ENCODE peak calls at places on chromosome X, in seven cellular contexts. R is iPS DF 6.9, Q is breast epithelium, E is HepG2, K is heart right ventricle, S is prostate gland, P is substantia nigra. I is an unnamed sample.

GRCh38 chrX:9955506-9955905 is 11.7 kb upstream of the CLDN34 start:
- DNase-seq in R (no peak), Q (no peak), E (no peak), K (no peak), S (no peak), P (no peak), I (no peak)

GRCh38 chrX:110568396-110568795 is 209.7 kb downstream of the RTL9 start:
- DNase-seq in R (no peak), Q (no peak), E (no peak), K (no peak), S (no peak), P (no peak), I (no peak)

GRCh38 chrX:129934461-129934860 is 28.5 kb downstream of the UTP14A start:
- DNase-seq in R (no peak), Q (no peak), E (no peak), K (no peak), S (no peak), P (peak), I (no peak)

GRCh38 chrX:2376166-2376565 is 124.6 kb downstream of the DHRSX start:
- DNase-seq in R (no peak), Q (no peak), E (no peak), K (no peak), S (no peak), P (no peak), I (no peak)

GRCh38 chrX:123881330-123881729 is 21.5 kb downstream of the XIAP start:
- DNase-seq in R (no peak), Q (no peak), E (no peak), K (no peak), S (no peak), P (no peak), I (no peak)

GRCh38 chrX:30982467-30982866 is 89.4 kb downstream of the FTHL17 start:
- DNase-seq in R (no peak), Q (no peak), E (no peak), K (no peak), S (no peak), P (no peak), I (no peak)

GRCh38 chrX:20248592-20249192 is 18.0 kb downstream of the RPS6KA3 start:
- DNase-seq in R (no peak), Q (no peak), E (no peak), K (no peak), S (no peak), P (no peak), I (no peak)

GRCh38 chrX:72114306-72114705 is 17.4 kb downstream of the RTL5 start:
- DNase-seq in R (no peak), Q (no peak), E (no peak), K (no peak), S (no peak), P (no peak), I (no peak)

GRCh38 chrX:38494239-38494823 is 67.0 kb upstream of the TSPAN7 start:
- DNase-seq in R (no peak), Q (no peak), E (no peak), K (no peak), S (no peak), P (no peak), I (no peak)

GRCh38 chrX:40646489-40647306 is 663 bp downstream of the CXorf38 start:
- DNase-seq in R (no peak), Q (peak), E (no peak), K (peak), S (peak), P (peak), I (no peak)

DNA sequence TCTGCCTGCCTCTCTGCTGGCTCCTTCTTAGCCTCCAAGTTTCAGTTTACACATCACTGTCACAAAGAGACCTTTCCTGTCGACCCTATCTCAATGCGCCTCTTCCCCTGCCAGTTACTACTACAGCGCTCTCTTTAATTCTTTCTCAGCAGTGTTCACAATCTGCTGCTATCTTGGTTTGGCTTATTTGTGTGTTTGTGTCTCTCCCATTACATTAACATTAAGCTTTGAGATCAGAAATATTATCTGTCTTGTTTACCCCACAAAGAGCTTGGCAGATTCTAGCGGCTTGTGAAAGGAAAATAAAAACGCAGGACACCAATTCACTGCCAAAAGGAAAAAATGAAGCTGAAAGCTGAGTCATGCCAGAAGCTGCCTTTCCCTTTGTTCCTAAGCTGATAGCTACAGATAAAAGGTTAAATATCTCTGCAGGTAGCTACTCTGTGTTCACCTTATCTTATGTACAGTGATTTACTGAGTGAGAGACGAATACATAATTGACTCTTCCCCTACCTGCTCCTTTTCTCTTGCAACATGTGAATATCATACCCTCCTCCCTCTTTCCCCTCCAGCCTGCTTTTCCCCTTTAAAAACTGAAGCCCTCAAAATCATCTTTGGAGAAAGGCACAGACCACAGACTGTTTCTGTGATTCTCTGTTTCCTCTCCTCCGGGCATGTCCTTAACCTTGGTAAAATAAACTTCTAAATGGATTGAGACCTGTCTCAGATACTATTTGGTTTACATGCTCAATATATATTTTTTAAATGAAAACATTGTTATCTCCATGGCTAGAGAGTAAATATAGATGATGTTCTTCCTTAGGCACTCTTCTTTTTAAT is 19.3 kb upstream of the SLC9A7 start:
- DNase-seq in R (no peak), Q (no peak), E (peak), K (no peak), S (no peak), P (no peak), I (no peak)
- H3K27ac ChIP-seq in R (no peak), Q (no peak), E (no peak), K (no peak), S (peak), P (no peak), I (no peak)

DNA sequence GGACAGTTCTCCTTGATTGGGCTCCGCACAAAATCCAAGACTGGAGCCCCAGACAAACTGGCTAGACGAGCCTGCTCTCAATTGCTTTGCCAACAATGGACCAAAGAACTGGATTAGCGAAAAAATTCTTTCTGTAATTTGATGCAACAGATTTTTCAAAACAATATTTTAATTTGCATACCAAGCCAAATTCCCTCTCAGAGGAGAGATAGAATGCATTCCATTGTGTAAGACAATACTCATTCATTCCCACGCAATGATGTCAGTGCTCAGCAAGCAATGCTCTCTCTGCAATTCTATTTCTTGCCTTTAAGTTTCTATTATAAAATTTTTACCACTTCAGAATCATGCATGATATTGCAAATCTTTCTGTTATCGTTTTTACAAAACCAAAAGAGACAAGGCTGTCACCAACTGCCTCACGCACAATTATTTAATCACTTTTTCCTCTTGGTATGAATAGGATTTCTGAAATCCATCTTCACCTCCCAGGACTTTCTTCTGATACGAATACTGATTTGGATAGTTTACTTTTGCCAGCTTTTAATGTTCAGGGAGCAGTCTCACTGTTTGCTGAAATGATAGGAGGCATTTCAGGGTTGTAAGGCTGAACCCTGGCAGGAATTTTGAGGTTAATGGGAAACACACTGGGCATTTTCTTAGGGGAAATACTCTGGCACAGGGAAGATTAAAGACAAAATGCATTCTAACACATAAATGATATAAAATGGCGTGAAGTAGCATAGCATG is 46.1 kb upstream of the HCCS start:
- DNase-seq in R (no peak), Q (no peak), E (no peak), K (no peak), S (peak), P (no peak), I (peak)
- H3K27ac ChIP-seq in R (no peak), Q (peak), E (no peak), K (no peak), S (no peak), P (peak), I (peak)

GRCh38 chrX:97326456-97326855 is 442.7 kb downstream of the RPA4 start:
- DNase-seq in R (no peak), Q (no peak), E (no peak), K (no peak), S (no peak), P (no peak), I (no peak)

GRCh38 chrX:97320305-97320704 is 436.6 kb downstream of the RPA4 start:
- DNase-seq in R (no peak), Q (no peak), E (no peak), K (no peak), S (no peak), P (no peak), I (no peak)

GRCh38 chrX:97322401-97322800 is 438.7 kb downstream of the RPA4 start:
- DNase-seq in R (no peak), Q (no peak), E (no peak), K (no peak), S (no peak), P (no peak), I (no peak)
- H3K27ac ChIP-seq in R (no peak), Q (no peak), E (no peak), K (no peak), S (no peak), P (no peak), I (no peak)

GRCh38 chrX:101079736-101080135 is 1.1 kb downstream of the TMEM35A start:
- DNase-seq in R (no peak), Q (no peak), E (no peak), K (no peak), S (no peak), P (peak), I (no peak)

GRCh38 chrX:101080326-101080725 is 1.6 kb downstream of the TMEM35A start:
- DNase-seq in R (no peak), Q (no peak), E (no peak), K (no peak), S (no peak), P (no peak), I (no peak)

GRCh38 chrX:101081257-101081656 is 2.6 kb downstream of the TMEM35A start:
- DNase-seq in R (no peak), Q (no peak), E (no peak), K (no peak), S (no peak), P (no peak), I (no peak)

GRCh38 chrX:101078716-101079115 is at the start of gene TMEM35A:
- DNase-seq in R (no peak), Q (no peak), E (no peak), K (no peak), S (no peak), P (peak), I (peak)

GRCh38 chrX:101079223-101079622 is 544 bp downstream of the TMEM35A start:
- DNase-seq in R (no peak), Q (no peak), E (no peak), K (no peak), S (no peak), P (no peak), I (no peak)
- H3K27ac ChIP-seq in R (no peak), Q (no peak), E (no peak), K (no peak), S (no peak), P (no peak), I (no peak)

GRCh38 chrX:150967786-150968185 is 15.3 kb upstream of the HMGB3 start:
- DNase-seq in R (no peak), Q (no peak), E (peak), K (no peak), S (no peak), P (no peak), I (no peak)
- H3K27ac ChIP-seq in R (no peak), Q (no peak), E (no peak), K (no peak), S (no peak), P (no peak), I (no peak)